ENCODE peak calls at places on chromosomes 4 and X, in nine cellular contexts. E, W, D, P, B, L, M, U and Q are unnamed samples.

GRCh38 chrX:49155243-49155899 is 7.2 kb upstream of the MAGIX start:
- DNase-seq in E (peak; percentile 78), W (peak; percentile 81), D (no peak), P (peak; percentile 72), B (no peak), L (no peak), M (no peak), U (peak; percentile 56), Q (peak; percentile 73)

GRCh38 chr4:120232050-120232449 is 165.4 kb upstream of the MAD2L1 start:
- DNase-seq in E (no peak), W (peak; percentile 29), D (no peak), P (no peak), B (no peak), L (no peak), M (no peak), U (no peak), Q (no peak)

GRCh38 chr4:165631208-165631894 is 241.7 kb upstream of the TLL1 start:
- DNase-seq in E (no peak), W (peak; percentile 48), D (no peak), P (no peak), B (no peak), L (no peak), M (no peak), U (no peak), Q (peak; percentile 84)

GRCh38 chr4:11313157-11313943 is 115.3 kb downstream of the HS3ST1 start:
- DNase-seq in E (no peak), W (no peak), D (no peak), P (no peak), B (no peak), L (no peak), M (no peak), U (no peak), Q (no peak)

GRCh38 chr4:53688186-53688790 is 97.0 kb upstream of the LNX1 start:
- DNase-seq in E (no peak), W (peak; percentile 98), D (peak; percentile 98), P (no peak), B (no peak), L (no peak), M (peak; percentile 84), U (no peak), Q (peak; percentile 99)

GRCh38 chrX:154534526-154535322 is 11.9 kb downstream of the G6PD start:
- DNase-seq in E (peak; percentile 92), W (peak; percentile 91), D (no peak), P (peak; percentile 87), B (peak; percentile 85), L (peak; percentile 89), M (no peak), U (peak; percentile 86), Q (peak; percentile 83)

GRCh38 chr4:55347610-55348228 is 1.7 kb downstream of the SRD5A3 start:
- DNase-seq in E (no peak), W (no peak), D (no peak), P (peak; percentile 25), B (no peak), L (no peak), M (no peak), U (no peak), Q (no peak)

GRCh38 chrX:134801267-134801666 is 143.0 kb upstream of the PLAC1 start:
- DNase-seq in E (peak; percentile 21), W (no peak), D (no peak), P (no peak), B (no peak), L (no peak), M (no peak), U (no peak), Q (peak; percentile 12)

GRCh38 chr4:85966308-85966882 is 393.5 kb downstream of the MAPK10 start:
- DNase-seq in E (peak; percentile 10), W (peak; percentile 39), D (no peak), P (no peak), B (no peak), L (no peak), M (no peak), U (no peak), Q (peak; percentile 55)

GRCh38 chr4:119898211-119898610 is 168.4 kb downstream of the MAD2L1 start:
- DNase-seq in E (no peak), W (no peak), D (no peak), P (no peak), B (no peak), L (no peak), M (no peak), U (no peak), Q (no peak)

GRCh38 chrX:148049441-148049840 is 68.3 kb downstream of the FMR1NB start:
- DNase-seq in E (peak; percentile 60), W (peak; percentile 30), D (no peak), P (peak; percentile 60), B (no peak), L (no peak), M (no peak), U (no peak), Q (peak; percentile 51)

GRCh38 chr4:141193516-141193915 is 27.2 kb upstream of the ZNF330 start:
- DNase-seq in E (no peak), W (no peak), D (no peak), P (no peak), B (no peak), L (no peak), M (no peak), U (no peak), Q (no peak)

GRCh38 chr4:119587796-119588195 is 40.8 kb downstream of the PDE5A start:
- DNase-seq in E (peak; percentile 57), W (no peak), D (no peak), P (no peak), B (no peak), L (no peak), M (no peak), U (no peak), Q (no peak)

GRCh38 chrX:75623535-75623934 is 100.7 kb upstream of the ZDHHC15 start:
- DNase-seq in E (no peak), W (no peak), D (no peak), P (no peak), B (no peak), L (no peak), M (no peak), U (peak; percentile 10), Q (peak; percentile 0)

GRCh38 chr4:13783800-13784411 is 156.4 kb upstream of the BOD1L1 start:
- DNase-seq in E (no peak), W (peak; percentile 25), D (no peak), P (no peak), B (no peak), L (no peak), M (peak; percentile 67), U (no peak), Q (no peak)

GRCh38 chrX:69388526-69388925 is 115.6 kb upstream of the NALF2 start:
- DNase-seq in E (peak; percentile 71), W (no peak), D (no peak), P (no peak), B (no peak), L (peak; percentile 12), M (no peak), U (no peak), Q (no peak)

GRCh38 chr4:74320559-74321118 is 12.4 kb downstream of the EPGN start:
- DNase-seq in E (peak; percentile 63), W (peak; percentile 71), D (peak; percentile 46), P (peak; percentile 45), B (no peak), L (no peak), M (peak; percentile 63), U (peak; percentile 52), Q (peak; percentile 75)

GRCh38 chrX:2425281-2426071 is 75.3 kb downstream of the DHRSX start:
- DNase-seq in E (peak; percentile 35), W (peak; percentile 14), D (no peak), P (peak; percentile 21), B (no peak), L (no peak), M (no peak), U (peak; percentile 26), Q (no peak)

GRCh38 chr4:185149392-185149791 is 6.3 kb downstream of the SLC25A4 start:
- DNase-seq in E (no peak), W (no peak), D (no peak), P (no peak), B (no peak), L (no peak), M (no peak), U (no peak), Q (no peak)

GRCh38 chr4:151045907-151046306 is 30.8 kb upstream of the LRBA start:
- DNase-seq in E (peak; percentile 23), W (no peak), D (no peak), P (peak; percentile 14), B (no peak), L (no peak), M (no peak), U (peak; percentile 33), Q (no peak)
- TF ChIP-seq CTCF in E (peak; percentile 44), W (no peak), D (no peak), P (peak; percentile 56), B (no peak), L (no peak), M (no peak), U (no peak), Q (no peak)

DNA sequence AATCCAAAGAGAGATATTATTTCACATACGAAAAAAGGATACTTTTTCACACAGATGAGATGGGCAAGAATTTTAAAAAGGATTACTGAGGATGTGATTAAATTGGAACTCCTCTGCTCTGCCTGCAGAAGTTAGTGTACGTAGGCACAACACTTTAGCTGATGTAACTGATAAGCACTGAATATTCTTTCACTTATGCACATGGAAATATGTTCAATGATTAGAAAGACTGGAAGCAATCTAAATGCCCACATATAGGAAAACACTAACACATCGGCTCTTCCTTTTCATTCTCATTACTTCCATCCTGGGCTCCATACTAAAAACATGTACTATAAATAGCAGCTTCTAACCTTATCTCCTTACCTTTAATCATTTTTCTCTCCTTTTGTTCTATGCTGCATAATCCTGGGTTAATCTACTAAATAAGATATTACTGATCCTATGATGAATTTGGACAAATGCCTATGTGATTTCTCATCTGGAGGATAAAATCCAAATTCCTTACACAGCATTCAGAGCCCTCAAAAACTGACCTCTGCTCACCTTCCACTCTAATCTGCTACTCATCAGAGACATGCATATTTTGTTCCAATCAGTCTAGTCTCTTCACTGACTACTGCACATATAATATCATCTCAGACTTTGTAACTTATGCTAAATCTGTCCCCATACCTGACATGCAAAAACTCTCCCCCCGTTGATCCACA is 197.8 kb downstream of the PDGFC start:
- DNase-seq in E (no peak), W (peak; percentile 77), D (no peak), P (no peak), B (no peak), L (no peak), M (no peak), U (no peak), Q (no peak)
- TF ChIP-seq CTCF in E (no peak), W (no peak), D (no peak), P (no peak), B (no peak), L (no peak), M (no peak), U (no peak), Q (no peak)

DNA sequence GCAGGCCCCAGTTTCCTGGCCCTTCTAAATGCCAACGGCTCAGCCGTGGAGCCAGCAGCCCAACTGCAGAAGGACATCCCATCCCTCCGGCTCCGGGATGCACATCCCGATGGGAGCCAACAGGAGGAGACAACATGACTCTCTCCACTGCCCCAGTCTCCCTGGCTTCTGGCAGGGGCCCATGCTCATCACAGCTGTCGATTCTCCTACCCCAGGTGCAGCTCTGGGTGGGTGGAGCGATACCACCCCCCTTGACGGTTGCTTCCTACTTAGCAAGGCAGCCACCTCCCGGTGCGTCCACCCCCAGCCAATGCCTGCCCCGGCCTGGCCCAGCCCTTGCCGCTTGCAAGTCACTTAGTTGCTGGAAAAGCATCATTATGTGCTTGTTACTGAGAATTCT is 19.5 kb downstream of the ZNF275 start:
- DNase-seq in E (no peak), W (peak; percentile 10), D (no peak), P (peak; percentile 75), B (no peak), L (no peak), M (no peak), U (peak; percentile 19), Q (no peak)
- TF ChIP-seq CTCF in E (no peak), W (no peak), D (no peak), P (no peak), B (no peak), L (no peak), M (no peak), U (no peak), Q (no peak)

GRCh38 chr4:139692300-139693012 is 26.8 kb downstream of the MGST2 start:
- DNase-seq in E (no peak), W (no peak), D (no peak), P (no peak), B (no peak), L (no peak), M (no peak), U (peak; percentile 26), Q (no peak)
- TF ChIP-seq CTCF in E (peak; percentile 34), W (no peak), D (peak; percentile 17), P (no peak), B (no peak), L (peak; percentile 47), M (no peak), U (no peak), Q (peak; percentile 17)